ENCODE peak calls at places on chromosomes 12 and 14, in four cellular contexts. One of them, this sample, is unnamed.

GRCh38 chr14:103408491-103409155 is 23.4 kb downstream of the MARK3 start:
- DNase-seq in A549: no peak
- DNase-seq in A673: no peak
- DNase-seq in cardiac muscle cell: peak
- DNase-seq in this sample: no peak

GRCh38 chr14:64506751-64507150 is 2.2 kb downstream of the ZBTB1 start:
- DNase-seq in A673: no peak
- DNase-seq in A549: no peak
- DNase-seq in cardiac muscle cell: no peak
- DNase-seq in this sample: no peak

GRCh38 chr12:63319936-63320633 is 169.1 kb upstream of the AVPR1A start:
- DNase-seq in cardiac muscle cell: no peak
- DNase-seq in A673: no peak
- DNase-seq in A549: no peak
- DNase-seq in this sample: no peak

GRCh38 chr12:91954326-91954725 is 191.3 kb downstream of the BTG1 start:
- DNase-seq in cardiac muscle cell: no peak
- DNase-seq in A549: no peak
- DNase-seq in A673: no peak
- DNase-seq in this sample: no peak

GRCh38 chr12:84642201-84642600 is 270.4 kb downstream of the SLC6A15 start:
- DNase-seq in A673: peak
- DNase-seq in A549: no peak
- DNase-seq in cardiac muscle cell: no peak
- DNase-seq in this sample: no peak

GRCh38 chr12:49922349-49923034 is 18.8 kb upstream of the FAIM2 start:
- DNase-seq in A673: no peak
- DNase-seq in cardiac muscle cell: no peak
- DNase-seq in A549: no peak
- DNase-seq in this sample: no peak

GRCh38 chr14:50774542-50775267 is 56.3 kb downstream of the NIN start:
- DNase-seq in A673: no peak
- DNase-seq in cardiac muscle cell: peak
- DNase-seq in A549: no peak
- DNase-seq in this sample: no peak

GRCh38 chr12:12505544-12506501 is 56.8 kb downstream of the DUSP16 start:
- DNase-seq in A673: peak
- DNase-seq in A549: no peak
- DNase-seq in cardiac muscle cell: peak
- DNase-seq in this sample: no peak

GRCh38 chr12:131104464-131105350 is 151.0 kb downstream of the ADGRD1 start:
- DNase-seq in A549: peak
- DNase-seq in cardiac muscle cell: peak
- DNase-seq in A673: peak
- DNase-seq in this sample: peak

GRCh38 chr12:46489951-46490388 is 117.4 kb upstream of the SLC38A2 start:
- DNase-seq in A673: no peak
- DNase-seq in A549: no peak
- DNase-seq in cardiac muscle cell: peak
- DNase-seq in this sample: no peak

GRCh38 chr12:68158427-68158826 is 1.1 kb downstream of the IFNG start:
- DNase-seq in A673: peak
- DNase-seq in cardiac muscle cell: peak
- DNase-seq in A549: peak
- DNase-seq in this sample: peak

GRCh38 chr12:1720494-1720893 is 29.6 kb downstream of the ADIPOR2 start:
- DNase-seq in cardiac muscle cell: no peak
- DNase-seq in A673: no peak
- DNase-seq in A549: no peak
- DNase-seq in this sample: no peak

GRCh38 chr12:125229878-125230530 is 164.8 kb downstream of the AACS start:
- DNase-seq in A673: no peak
- DNase-seq in A549: no peak
- DNase-seq in cardiac muscle cell: no peak
- DNase-seq in this sample: no peak

GRCh38 chr12:103851127-103851526 is 10.1 kb upstream of the NT5DC3 start:
- DNase-seq in cardiac muscle cell: peak
- DNase-seq in A673: no peak
- DNase-seq in A549: no peak
- DNase-seq in this sample: no peak

DNA sequence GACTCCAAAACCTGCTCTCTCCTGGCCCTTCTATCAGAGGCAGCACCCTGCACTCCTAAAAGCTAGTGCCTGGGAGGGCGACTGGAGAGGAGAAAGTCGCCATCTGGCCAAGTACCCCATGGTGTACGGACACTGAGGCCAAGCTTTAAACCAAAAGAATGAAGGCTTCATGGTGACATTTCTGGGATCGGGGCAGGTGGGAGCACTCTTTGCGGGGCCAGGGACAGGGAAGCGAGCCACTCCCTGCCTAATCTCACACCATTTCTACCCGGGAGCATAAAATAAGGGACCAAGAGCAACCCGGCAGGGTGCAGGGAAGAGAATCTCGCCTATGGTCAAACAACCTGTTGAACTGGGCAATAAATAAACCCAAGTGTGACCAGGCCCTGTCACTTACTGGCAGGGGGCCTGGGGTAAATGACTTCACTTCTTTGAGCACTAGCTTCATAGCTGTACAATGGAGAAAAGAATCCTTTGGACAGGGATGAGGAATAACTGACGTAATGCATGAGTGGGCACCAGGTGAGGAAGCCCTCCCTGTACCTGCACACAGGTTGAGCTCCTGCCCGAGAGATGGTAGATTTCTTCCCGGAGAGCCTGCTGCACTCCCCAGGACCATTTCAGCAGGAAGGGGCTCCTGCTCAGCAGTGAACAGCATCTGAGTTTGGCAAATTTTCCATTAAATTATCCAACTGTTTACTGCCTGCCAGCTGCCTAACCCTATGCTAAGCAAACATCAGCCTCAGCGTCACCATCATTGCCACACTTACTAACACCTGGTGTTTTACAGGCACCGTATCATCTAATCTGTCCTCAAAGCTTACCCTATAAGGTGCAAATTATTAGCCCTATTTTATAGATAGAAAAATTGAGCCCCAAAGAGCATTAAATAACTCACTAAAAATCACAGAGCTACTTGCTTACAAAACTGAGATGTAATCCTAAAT is 2.0 kb downstream of the SERPINA1 start:
- DNase-seq in cardiac muscle cell: no peak
- DNase-seq in A673: no peak
- DNase-seq in A549: no peak
- DNase-seq in this sample: no peak
- H3K4me3 ChIP-seq in cardiac muscle cell: no peak
- H3K4me3 ChIP-seq in A673: no peak
- H3K4me3 ChIP-seq in A549: no peak
- H3K4me3 ChIP-seq in this sample: no peak

GRCh38 chr12:32615441-32615840 is 63.7 kb upstream of the DNM1L start:
- DNase-seq in A673: no peak
- DNase-seq in cardiac muscle cell: no peak
- DNase-seq in A549: no peak
- DNase-seq in this sample: no peak

GRCh38 chr12:32617549-32617948 is 61.6 kb upstream of the DNM1L start:
- DNase-seq in cardiac muscle cell: no peak
- DNase-seq in A673: no peak
- DNase-seq in A549: no peak
- DNase-seq in this sample: no peak

GRCh38 chr12:32612658-32613614 is 66.2 kb upstream of the DNM1L start:
- DNase-seq in cardiac muscle cell: peak
- DNase-seq in A673: no peak
- DNase-seq in A549: no peak
- DNase-seq in this sample: no peak

GRCh38 chr12:32609966-32610365 is 69.1 kb upstream of the DNM1L start:
- DNase-seq in A673: no peak
- DNase-seq in A549: no peak
- DNase-seq in cardiac muscle cell: no peak
- DNase-seq in this sample: no peak

DNA sequence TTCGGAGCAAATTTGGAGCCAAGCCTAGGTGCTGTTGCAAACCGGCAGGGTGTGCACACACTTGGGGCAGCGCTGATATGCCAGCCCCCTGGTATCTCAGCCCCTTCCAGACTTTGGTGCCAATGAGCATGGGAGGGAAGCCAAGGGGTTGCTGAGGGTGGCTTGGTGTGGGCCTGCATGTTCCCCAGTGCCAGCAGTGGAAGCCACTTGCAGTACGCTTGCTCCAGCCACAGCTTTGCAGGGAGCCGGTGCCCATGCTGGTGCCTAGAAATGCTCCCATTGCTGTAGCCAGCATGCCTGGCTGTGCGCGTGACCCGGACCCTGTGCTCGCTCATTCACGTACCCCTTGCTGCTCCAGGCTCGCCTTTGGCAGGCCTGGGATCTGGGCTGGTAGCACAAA is 67.1 kb upstream of the DNM1L start:
- DNase-seq in A549: no peak
- DNase-seq in cardiac muscle cell: no peak
- DNase-seq in A673: no peak
- DNase-seq in this sample: no peak
- H3K4me3 ChIP-seq in A549: no peak
- H3K4me3 ChIP-seq in cardiac muscle cell: no peak
- H3K4me3 ChIP-seq in A673: no peak
- H3K4me3 ChIP-seq in this sample: no peak

GRCh38 chr12:96397756-96398421 is 2.4 kb downstream of the CDK17 start:
- DNase-seq in A549: no peak
- DNase-seq in cardiac muscle cell: peak
- DNase-seq in A673: no peak
- DNase-seq in this sample: no peak
- H3K4me3 ChIP-seq in A549: peak
- H3K4me3 ChIP-seq in cardiac muscle cell: peak
- H3K4me3 ChIP-seq in A673: peak
- H3K4me3 ChIP-seq in this sample: no peak

DNA sequence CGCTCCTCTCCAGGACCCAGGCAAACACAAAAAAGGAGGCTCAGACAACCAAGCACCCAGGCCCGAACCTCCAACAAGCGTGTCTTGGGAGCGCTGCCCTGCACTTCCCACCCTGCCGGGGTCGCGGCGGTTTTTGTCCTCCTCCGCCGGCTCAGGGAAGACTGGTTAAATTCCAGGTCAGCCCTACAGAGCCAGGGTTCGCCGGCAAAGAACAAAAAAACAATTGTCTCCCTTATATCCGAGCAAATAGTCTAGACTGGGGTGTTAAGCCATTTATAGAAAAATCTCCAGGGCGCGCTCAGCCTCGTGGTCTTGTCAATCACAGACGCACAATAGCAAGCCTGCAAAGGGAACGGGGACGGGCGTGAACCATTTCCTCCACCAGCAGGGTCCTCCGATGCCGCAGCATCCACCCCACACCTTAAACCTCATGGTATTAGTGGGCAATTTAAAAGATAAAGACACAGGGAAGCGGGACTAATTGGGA is 46.9 kb downstream of the BCAT1 start:
- DNase-seq in cardiac muscle cell: no peak
- DNase-seq in A673: no peak
- DNase-seq in A549: no peak
- DNase-seq in this sample: no peak
- H3K4me3 ChIP-seq in cardiac muscle cell: peak
- H3K4me3 ChIP-seq in A673: peak
- H3K4me3 ChIP-seq in A549: no peak
- H3K4me3 ChIP-seq in this sample: no peak

GRCh38 chr14:69693145-69693544 is 73.8 kb upstream of the SRSF5 start:
- DNase-seq in A549: no peak
- DNase-seq in cardiac muscle cell: peak
- DNase-seq in A673: no peak
- DNase-seq in this sample: no peak
- H3K4me3 ChIP-seq in A549: no peak
- H3K4me3 ChIP-seq in cardiac muscle cell: no peak
- H3K4me3 ChIP-seq in A673: no peak
- H3K4me3 ChIP-seq in this sample: no peak

This sample was measured in Jurkat, Clone E6-1.